ENCODE peak calls at places on chromosomes 4 and X, in seven cellular contexts. Z is iris pigment epithelial cell; J is cerebellar cortex; Y is naive thymus-derived CD8-positive, alpha-beta T cell; O is AG08396; S is CD4-positive, alpha-beta T cell; Q is central memory CD4-positive, alpha-beta T cell. U is an unnamed sample.

GRCh38 chrX:139113682-139114081 is 402.2 kb upstream of the FGF13 start:
- DNase-seq in Y (no peak), J (no peak), Z (no peak), S (no peak), O (no peak), Q (no peak), U (no peak)

GRCh38 chrX:33607042-33607595 is 395.8 kb upstream of the DMD start:
- DNase-seq in Y (no peak), Z (no peak), O (no peak), S (no peak), J (no peak), Q (no peak), U (no peak)

GRCh38 chr4:181799670-181800069 is 443.5 kb upstream of the TENM3 start:
- DNase-seq in Z (no peak), Y (no peak), J (no peak), S (no peak), O (no peak), Q (no peak), U (no peak)

GRCh38 chr4:42482516-42483327 is 85.4 kb downstream of the SHISA3 start:
- DNase-seq in J (peak; percentile 77), Z (no peak), O (no peak), Y (no peak), S (no peak), Q (no peak), U (no peak)

GRCh38 chr4:47462799-47463234 is 685 bp downstream of the COMMD8 start:
- DNase-seq in O (peak; percentile 7), J (peak; percentile 63), Q (peak; percentile 5), Z (peak; percentile 21), S (no peak), Y (no peak), U (no peak)

GRCh38 chr4:40719008-40719623 is 30.6 kb upstream of the NSUN7 start:
- DNase-seq in Q (no peak), Z (peak; percentile 76), S (no peak), O (peak; percentile 31), Y (no peak), J (peak; percentile 84), U (no peak)

GRCh38 chrX:39859991-39860861 is 237.5 kb downstream of the BCOR start:
- DNase-seq in Y (no peak), J (no peak), Q (peak; percentile 40), S (peak; percentile 55), Z (peak; percentile 78), O (peak; percentile 48), U (peak; percentile 83)

GRCh38 chrX:57286507-57287251 is at the start of gene FAAH2:
- DNase-seq in Q (peak; percentile 81), S (peak; percentile 70), Z (no peak), J (peak; percentile 70), O (no peak), Y (peak; percentile 50), U (peak; percentile 3)

GRCh38 chrX:10240918-10241317 is 84.1 kb downstream of the CLCN4 start:
- DNase-seq in J (peak; percentile 67), S (no peak), O (peak; percentile 35), Q (no peak), Y (no peak), Z (peak; percentile 84), U (no peak)

U was measured in immature natural killer cell.